ENCODE peak calls at places on chromosome 22, in five cellular contexts. V is NCI-H1105 treated with DMSO at 0.1 percent for 48 hours; I is stimulated activated CD4-positive, alpha-beta T cell treated with anti-CD3 and anti-CD28 coated beads, Interleukin-12 subunit alpha, Interleukin-12 subunit beta, amount 100 ng/mL, for 4 hours; M is Right ventricle myocardium superior; A is NCI-H748 treated with DMSO at 0.1 percent for 48 hours. Y is an unnamed sample.

GRCh38 chr22:49735411-49736311 is 92.0 kb downstream of the BRD1 start:
- DNase-seq in V (no peak), I (no peak), M (no peak), A (no peak), Y (no peak)

GRCh38 chr22:20867179-20868099 is 8.6 kb downstream of the SNAP29 start:
- DNase-seq in V (no peak), I (no peak), M (peak), A (no peak), Y (no peak)

GRCh38 chr22:35736166-35736565 is 18.5 kb downstream of the APOL5 start:
- DNase-seq in V (no peak), I (no peak), M (no peak), A (no peak), Y (no peak)

GRCh38 chr22:18024276-18024939 is at the start of gene MICAL3:
- DNase-seq in V (peak), I (peak), M (peak), A (peak), Y (peak)

GRCh38 chr22:36725366-36726006 is 21.9 kb upstream of the CACNG2 start:
- DNase-seq in V (no peak), I (no peak), M (no peak), A (no peak), Y (no peak)

GRCh38 chr22:43018615-43019014 is 3.7 kb upstream of the PACSIN2 start:
- DNase-seq in V (no peak), I (no peak), M (no peak), A (no peak), Y (no peak)

GRCh38 chr22:26681395-26681821 is 24.0 kb downstream of the MIAT start:
- DNase-seq in V (no peak), I (no peak), M (no peak), A (no peak), Y (peak)

GRCh38 chr22:22770280-22770871 is 117.2 kb upstream of the IGLL5 start:
- DNase-seq in V (peak), I (peak), M (no peak), A (no peak), Y (no peak)

GRCh38 chr22:30196141-30196866 is 50.3 kb downstream of the LIF start:
- DNase-seq in V (peak), I (peak), M (peak), A (peak), Y (peak)

GRCh38 chr22:50731811-50732624 is 6.0 kb upstream of the ACR start:
- DNase-seq in V (no peak), I (peak), M (peak), A (peak), Y (no peak)

GRCh38 chr22:17964153-17964552 is 60.2 kb downstream of the MICAL3 start:
- DNase-seq in V (no peak), I (no peak), M (no peak), A (no peak), Y (no peak)

GRCh38 chr22:47357086-47357485 is 594.6 kb downstream of the TBC1D22A start:
- DNase-seq in V (no peak), I (no peak), M (no peak), A (no peak), Y (no peak)

GRCh38 chr22:30968015-30968923 is at the start of gene MORC2:
- DNase-seq in V (peak), I (no peak), M (no peak), A (peak), Y (no peak)

GRCh38 chr22:42192547-42192946 is 61.9 kb upstream of the CYP2D6 start:
- DNase-seq in V (no peak), I (no peak), M (no peak), A (no peak), Y (no peak)

GRCh38 chr22:49330421-49331222 is 497.1 kb downstream of the BRD1 start:
- DNase-seq in V (no peak), I (no peak), M (no peak), A (no peak), Y (no peak)